ENCODE peak calls at places on chromosomes 2 and 18, in six cellular contexts. L, H, B, V, S and D are unnamed samples.

GRCh38 chr2:59093571-59093970 is 852.4 kb upstream of the FANCL start:
- DNase-seq in H (no peak), S (no peak), L (no peak), B (no peak), V (no peak), D (no peak)

GRCh38 chr2:1060987-1061386 is 110.3 kb downstream of the SNTG2 start:
- DNase-seq in V (no peak), H (no peak), B (no peak), S (no peak), L (no peak), D (no peak)

GRCh38 chr2:152189622-152190495 is 14.3 kb upstream of the STAM2 start:
- DNase-seq in L (peak), H (peak), V (peak), B (peak), S (no peak), D (no peak)

GRCh38 chr2:43333096-43333655 is 106.8 kb upstream of the ZFP36L2 start:
- DNase-seq in H (no peak), L (no peak), S (no peak), B (no peak), V (no peak), D (no peak)

GRCh38 chr18:68121308-68121707 is 593.6 kb downstream of the TMX3 start:
- DNase-seq in S (no peak), V (peak), L (peak), B (no peak), H (no peak), D (no peak)

GRCh38 chr18:13513481-13513880 is 212.9 kb downstream of the FAM210A start:
- DNase-seq in B (no peak), H (no peak), S (no peak), V (no peak), L (no peak), D (no peak)

GRCh38 chr2:62208758-62209114 is 12.8 kb downstream of the B3GNT2 start:
- DNase-seq in S (no peak), B (no peak), L (no peak), H (no peak), V (peak), D (no peak)

GRCh38 chr2:187500585-187501359 is 52.7 kb upstream of the CALCRL start:
- DNase-seq in L (peak), V (peak), S (peak), H (peak), B (no peak), D (no peak)

GRCh38 chr2:127080941-127081769 is 25.8 kb downstream of the BIN1 start:
- DNase-seq in S (no peak), B (no peak), L (no peak), V (no peak), H (no peak), D (no peak)

GRCh38 chr2:156675896-156676295 is 239.7 kb downstream of the GPD2 start:
- DNase-seq in V (no peak), H (no peak), S (no peak), L (no peak), B (no peak), D (no peak)

GRCh38 chr2:667332-668000 is 9.7 kb downstream of the TMEM18 start:
- DNase-seq in H (peak), L (peak), S (peak), B (no peak), V (peak), D (no peak)

GRCh38 chr2:228039752-228040534 is 141.5 kb downstream of the SPHKAP start:
- DNase-seq in H (no peak), B (peak), V (peak), S (no peak), L (no peak), D (no peak)

GRCh38 chr2:38601463-38602135 is 1.1 kb downstream of the HNRNPLL start:
- DNase-seq in V (peak), S (no peak), L (peak), H (peak), B (peak), D (no peak)

GRCh38 chr2:8929128-8929527 is 74.4 kb downstream of the MBOAT2 start:
- DNase-seq in V (no peak), H (no peak), B (no peak), S (no peak), L (no peak), D (no peak)

GRCh38 chr2:177147834-177148233 is 64.8 kb upstream of the HNRNPA3 start:
- DNase-seq in H (no peak), V (peak), B (no peak), L (no peak), S (no peak), D (no peak)

GRCh38 chr2:159454185-159454584 is 162.2 kb downstream of the BAZ2B start:
- DNase-seq in B (no peak), V (no peak), S (no peak), H (peak), L (peak), D (no peak)

GRCh38 chr2:43519711-43520221 is 76.1 kb downstream of the THADA start:
- DNase-seq in V (no peak), S (no peak), H (peak), L (peak), B (no peak), D (no peak)

GRCh38 chr2:70088508-70089219 is 1.4 kb downstream of the PCBP1 start:
- DNase-seq in V (peak), B (no peak), L (peak), S (no peak), H (no peak), D (no peak)

GRCh38 chr2:43653506-43653905 is 16.4 kb downstream of the PLEKHH2 start:
- DNase-seq in V (no peak), B (no peak), H (no peak), L (no peak), S (no peak), D (no peak)

GRCh38 chr2:39875182-39875913 is 96.3 kb upstream of the THUMPD2 start:
- DNase-seq in H (peak), V (no peak), B (no peak), S (no peak), L (peak), D (no peak)

GRCh38 chr2:215422676-215423075 is 13.2 kb downstream of the FN1 start:
- DNase-seq in S (no peak), V (no peak), L (no peak), B (no peak), H (no peak), D (no peak)

GRCh38 chr2:44680424-44680971 is 261.0 kb upstream of the SIX3 start:
- DNase-seq in V (peak), S (peak), L (no peak), B (no peak), H (no peak), D (no peak)

GRCh38 chr2:191611614-191612013 is 66.3 kb upstream of the NABP1 start:
- DNase-seq in H (no peak), V (no peak), L (no peak), B (no peak), S (no peak), D (no peak)

DNA sequence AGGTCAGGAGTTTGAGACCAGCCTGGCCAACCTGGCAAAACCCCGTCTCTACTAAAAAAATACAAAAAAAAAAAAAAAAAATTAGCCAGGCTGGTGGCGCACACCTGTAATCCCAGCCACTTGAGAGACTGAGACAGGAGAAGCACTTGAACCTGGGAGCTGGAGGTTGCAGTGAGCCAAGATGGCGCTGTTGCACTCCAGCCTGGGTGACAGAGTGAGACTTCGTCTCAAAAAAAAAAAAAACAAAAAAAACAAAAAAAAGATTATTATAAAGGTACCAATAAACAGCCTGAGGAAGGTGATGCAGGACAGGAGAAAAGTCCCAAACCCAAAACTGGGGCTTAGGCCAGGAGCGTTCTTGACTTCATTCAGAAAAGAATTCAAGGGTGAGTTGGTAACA is 1596.4 kb upstream of the CELF4 start:
- DNase-seq in B (no peak), V (peak), L (no peak), H (no peak), S (no peak), D (peak)
- H2BK15ac ChIP-seq in B (no peak), V (no peak), L (no peak), H (no peak), S (no peak), D (no peak)

DNA sequence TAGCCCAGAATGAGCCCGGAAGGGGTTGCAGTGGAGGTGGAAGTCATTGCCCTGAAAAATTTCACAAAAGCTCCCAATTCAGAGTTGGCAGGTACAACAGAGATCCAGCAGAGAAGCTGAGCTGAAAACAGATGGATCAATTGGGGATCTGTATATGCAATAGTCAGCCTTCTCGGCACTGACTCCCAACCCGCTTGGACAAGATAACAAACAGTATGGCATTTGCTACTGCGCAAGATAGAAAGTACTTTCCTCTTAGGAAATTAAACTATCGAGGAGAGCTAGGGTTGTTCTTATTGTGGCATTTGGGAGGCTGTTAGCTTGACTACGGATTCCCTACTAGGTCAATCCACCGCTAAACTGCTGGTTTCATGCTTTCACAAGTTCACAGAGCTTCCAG is 11.6 kb upstream of the IER3IP1 start:
- DNase-seq in B (no peak), H (no peak), V (no peak), L (no peak), S (no peak), D (no peak)
- H2BK15ac ChIP-seq in B (no peak), H (no peak), V (no peak), L (no peak), S (no peak), D (no peak)

GRCh38 chr18:59270689-59271257 is 2.5 kb downstream of the RAX start:
- DNase-seq in B (no peak), H (no peak), V (peak), S (no peak), L (no peak), D (no peak)

GRCh38 chr18:59272971-59273935 is at the start of gene RAX:
- DNase-seq in L (no peak), H (peak), S (peak), V (peak), B (peak), D (peak)

GRCh38 chr18:59271606-59272220 is 1.5 kb downstream of the RAX start:
- DNase-seq in V (no peak), H (no peak), L (no peak), S (no peak), B (no peak), D (no peak)

GRCh38 chr18:59273936-59274928 is 978 bp upstream of the RAX start:
- DNase-seq in B (no peak), V (peak), H (no peak), S (peak), L (no peak), D (peak)

DNA sequence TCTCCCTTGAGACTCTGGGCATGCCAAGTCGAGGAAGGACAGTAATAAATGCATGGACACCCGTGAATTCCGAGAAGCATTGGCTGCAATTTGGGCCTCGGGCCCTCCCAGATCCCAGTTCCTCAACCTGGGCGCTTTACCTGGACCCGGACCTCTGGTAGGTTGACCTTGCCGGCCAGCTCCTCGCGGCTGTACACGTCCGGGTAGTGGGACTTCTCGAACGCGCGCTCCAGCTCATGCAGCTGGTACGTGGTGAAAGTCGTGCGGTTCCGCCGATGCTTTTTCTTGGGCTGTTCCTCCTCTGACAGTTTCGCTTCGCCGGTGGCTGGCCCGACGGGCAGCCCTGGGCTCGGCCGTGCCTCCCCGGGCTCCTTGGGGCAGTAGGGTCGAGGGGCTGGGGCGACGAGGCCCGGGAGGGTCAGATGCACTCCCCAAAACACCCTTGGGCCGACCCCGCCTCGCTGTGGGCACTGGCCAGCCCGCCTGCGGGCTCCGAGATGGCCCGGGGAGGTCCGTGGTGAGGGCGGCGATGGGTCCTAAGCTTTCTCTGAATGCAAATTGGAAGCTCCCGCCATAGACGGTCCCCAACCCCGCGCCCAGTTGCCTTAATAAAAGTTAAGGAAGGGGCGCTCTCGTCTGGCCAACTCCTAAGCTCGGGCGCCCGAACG is 899 bp downstream of the RAX start:
- DNase-seq in V (no peak), B (no peak), S (no peak), L (no peak), H (no peak), D (no peak)
- H2BK15ac ChIP-seq in V (no peak), B (peak), S (no peak), L (no peak), H (peak), D (peak)

DNA sequence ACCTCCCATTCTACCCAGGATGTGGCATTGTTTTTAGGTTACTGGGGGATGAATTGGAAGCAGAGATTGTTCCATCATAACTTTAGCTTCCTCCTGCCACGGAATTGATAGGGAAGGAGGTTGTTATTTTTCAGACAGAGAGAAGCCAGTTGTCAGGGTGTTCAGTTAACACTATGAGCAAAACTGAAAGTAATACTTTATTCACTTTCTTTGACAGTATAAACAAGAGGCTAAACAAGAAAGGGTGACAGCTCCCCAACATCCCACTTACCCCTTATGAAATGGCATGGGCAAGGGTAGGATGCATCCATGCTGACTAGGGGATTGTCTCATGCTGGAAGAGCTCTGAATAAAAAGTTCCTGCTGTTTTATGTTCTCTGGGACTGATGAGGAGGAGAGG is 36.4 kb upstream of the GAREM1 start:
- DNase-seq in H (no peak), S (no peak), B (no peak), V (no peak), L (no peak), D (no peak)
- H2BK15ac ChIP-seq in H (no peak), S (no peak), B (no peak), V (no peak), L (no peak), D (no peak)

GRCh38 chr2:28717339-28717758 is 34.3 kb upstream of the PPP1CB start:
- DNase-seq in V (peak), H (peak), L (peak), S (no peak), B (no peak), D (no peak)

GRCh38 chr2:28720345-28720744 is 31.3 kb upstream of the PPP1CB start:
- DNase-seq in H (no peak), B (no peak), V (no peak), S (no peak), L (no peak), D (no peak)

GRCh38 chr2:28721601-28722191 is 29.9 kb upstream of the PPP1CB start:
- DNase-seq in V (no peak), B (no peak), L (no peak), S (no peak), H (no peak), D (no peak)

GRCh38 chr2:28713582-28714292 is 37.9 kb upstream of the PPP1CB start:
- DNase-seq in L (peak), H (peak), S (no peak), B (no peak), V (no peak), D (no peak)

GRCh38 chr2:28716265-28716865 is 35.3 kb upstream of the PPP1CB start:
- DNase-seq in V (no peak), B (no peak), H (peak), L (peak), S (no peak), D (no peak)
- H2BK15ac ChIP-seq in V (no peak), B (no peak), H (no peak), L (peak), S (no peak), D (no peak)